ENCODE peak calls at places on chromosome 11, in eight cellular contexts. U is adrenal gland, I is A549, D is Panc1, X is lung, H is esophagus muscularis mucosa, L is left lung, S is GM23248. O is an unnamed sample. For H3K9me3, the result is how much of the 10 kb centered on the place peaks cover.

GRCh38 chr11:94732617-94733292 is 35.4 kb upstream of the AMOTL1 start:
- DNase-seq in U (peak), H (peak), S (peak), X (no peak), L (no peak), D (no peak), I (peak), O (peak)

GRCh38 chr11:97772696-97773095 is 1248.1 kb upstream of the CNTN5 start:
- DNase-seq in L (no peak), U (no peak), D (no peak), X (no peak), H (no peak), S (no peak), I (no peak), O (peak)

GRCh38 chr11:104892723-104893511 is 5.3 kb downstream of the CASP12 start:
- DNase-seq in L (no peak), H (no peak), U (no peak), X (no peak), S (no peak), I (no peak), D (no peak), O (no peak)

GRCh38 chr11:118180300-118180703 is 3.9 kb upstream of the SCN2B start:
- DNase-seq in S (peak), D (no peak), X (no peak), L (peak), U (no peak), H (no peak), I (peak), O (peak)

GRCh38 chr11:85948884-85949283 is 93.7 kb downstream of the CCDC83 start:
- DNase-seq in L (no peak), X (no peak), I (no peak), H (no peak), U (no peak), S (no peak), D (no peak), O (no peak)

GRCh38 chr11:46117842-46118241 is 3.4 kb downstream of the PHF21A start:
- DNase-seq in H (no peak), I (no peak), U (no peak), X (no peak), L (no peak), S (peak), D (no peak), O (no peak)

GRCh38 chr11:66847461-66848232 is 4.4 kb downstream of the RCE1 start:
- DNase-seq in U (peak), L (no peak), X (no peak), S (no peak), I (no peak), H (no peak), D (no peak), O (no peak)

GRCh38 chr11:61067782-61068181 is 34.5 kb upstream of the CD5 start:
- DNase-seq in X (no peak), D (no peak), I (no peak), H (peak), S (no peak), L (no peak), U (no peak), O (no peak)

DNA sequence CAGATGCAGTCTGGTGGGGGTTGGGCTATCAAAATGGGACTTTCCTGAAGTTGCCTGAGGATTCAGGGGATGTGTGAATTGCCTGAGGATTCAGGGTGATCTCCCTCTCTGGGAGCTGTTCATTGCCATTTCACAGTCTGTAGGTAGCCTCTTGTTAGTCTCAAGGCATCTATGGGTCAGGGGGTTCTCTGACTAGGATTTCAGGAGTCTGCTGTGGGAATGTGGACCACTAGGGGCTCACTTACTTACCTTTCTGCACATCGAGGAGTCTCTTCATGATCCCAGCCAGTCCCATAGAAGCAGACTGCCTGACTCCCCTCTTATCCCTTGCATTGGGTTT is 54.0 kb downstream of the KCNQ1OT1 start:
- DNase-seq in D (no peak), U (no peak), H (no peak), I (no peak), L (no peak), X (no peak), S (no peak), O (no peak)
- H3K9me3 ChIP-seq in D (half or more), U (under half), H (half or more), I (half or more), L (half or more), X (under half), S (under half), O (under half)

GRCh38 chr11:34899633-34900016 is 16.6 kb downstream of the APIP start:
- DNase-seq in X (no peak), H (no peak), S (no peak), D (no peak), L (no peak), U (no peak), I (peak), O (no peak)

GRCh38 chr11:34905666-34906065 is 10.5 kb downstream of the APIP start:
- DNase-seq in S (no peak), H (no peak), I (no peak), U (no peak), L (no peak), X (no peak), D (no peak), O (no peak)

GRCh38 chr11:34907934-34908593 is 8.1 kb downstream of the APIP start:
- DNase-seq in L (no peak), X (no peak), D (no peak), S (no peak), I (no peak), H (no peak), U (no peak), O (no peak)

GRCh38 chr11:34909435-34909834 is 6.7 kb downstream of the APIP start:
- DNase-seq in I (no peak), L (no peak), S (no peak), X (no peak), U (no peak), H (no peak), D (no peak), O (no peak)

DNA sequence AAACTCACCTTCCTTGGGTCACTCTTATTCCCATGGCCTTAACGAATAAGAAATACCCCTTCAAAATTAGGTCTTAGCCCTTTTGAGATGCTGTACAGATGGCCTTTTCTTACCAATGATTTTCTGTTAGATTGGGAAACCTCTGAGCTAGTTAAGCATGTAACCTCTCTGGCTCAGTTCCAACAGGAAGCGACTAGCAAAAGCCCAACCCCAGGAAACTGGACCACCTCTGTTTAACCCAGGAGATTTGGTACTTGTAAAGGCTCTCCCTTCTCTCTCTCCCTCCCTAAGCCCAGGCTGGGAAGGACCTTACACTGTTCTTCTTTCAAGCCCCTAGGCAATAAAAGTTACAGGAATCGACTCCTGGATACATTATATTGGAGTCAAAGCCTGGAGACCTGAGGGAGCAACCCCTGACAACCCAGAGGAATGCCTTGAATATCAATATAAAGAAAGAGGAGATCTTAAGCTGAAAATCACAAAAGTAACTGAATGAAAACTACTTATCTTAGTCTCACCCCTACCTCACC is 11.7 kb downstream of the APIP start:
- DNase-seq in X (no peak), D (no peak), I (no peak), L (no peak), U (no peak), H (no peak), S (no peak), O (no peak)
- H3K9me3 ChIP-seq in X (under half), D (under half), I (under half), L (under half), U (under half), H (under half), S (under half), O (under half)

GRCh38 chr11:1254733-1255132 is 31.9 kb downstream of the MUC5B start:
- DNase-seq in X (no peak), U (no peak), S (no peak), I (no peak), D (no peak), L (no peak), H (no peak), O (no peak)

GRCh38 chr11:1251236-1251770 is 28.4 kb downstream of the MUC5B start:
- DNase-seq in U (no peak), L (no peak), D (no peak), I (no peak), X (no peak), H (no peak), S (no peak), O (no peak)

GRCh38 chr11:1254086-1254648 is 31.3 kb downstream of the MUC5B start:
- DNase-seq in D (no peak), L (no peak), H (no peak), S (no peak), X (no peak), I (no peak), U (no peak), O (no peak)

GRCh38 chr11:1252371-1253102 is 29.7 kb downstream of the MUC5B start:
- DNase-seq in H (no peak), X (no peak), S (no peak), D (no peak), U (no peak), L (no peak), I (no peak), O (no peak)

GRCh38 chr11:1253103-1253485 is 30.2 kb downstream of the MUC5B start:
- DNase-seq in I (no peak), H (no peak), U (no peak), X (no peak), L (no peak), D (no peak), S (no peak), O (no peak)
- H3K9me3 ChIP-seq in I (under half), H (under half), U (under half), X (under half), L (under half), D (under half), S (under half), O (under half)

DNA sequence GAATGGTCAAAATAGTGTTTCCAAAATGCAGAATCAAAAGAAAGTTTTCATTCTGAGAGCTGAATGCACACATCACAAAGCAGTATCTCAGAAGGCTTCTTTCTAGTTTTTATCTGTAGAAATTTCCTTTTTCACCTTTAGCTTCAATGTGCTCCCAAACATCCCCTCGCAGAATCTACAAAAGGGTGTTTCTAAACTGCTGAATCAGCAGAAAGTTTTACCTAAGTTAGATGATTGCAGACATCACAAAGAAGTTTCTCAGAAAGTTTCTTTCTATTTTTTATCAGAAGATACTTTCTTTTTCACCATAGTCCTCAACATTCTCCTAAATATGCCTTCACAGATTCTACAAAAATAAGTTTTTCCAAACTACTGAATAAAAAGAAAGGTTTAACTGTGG is 239.8 kb downstream of the OR4A5 start:
- DNase-seq in I (no peak), L (no peak), S (no peak), H (no peak), X (no peak), U (no peak), D (no peak), O (no peak)
- H3K9me3 ChIP-seq in I (under half), L (half or more), S (under half), H (half or more), X (under half), U (under half), D (under half), O (under half)

GRCh38 chr11:55367674-55368073 is at the start of gene OR4A15:
- DNase-seq in X (no peak), L (no peak), S (no peak), H (no peak), U (no peak), D (no peak), I (no peak), O (no peak)
- H3K9me3 ChIP-seq in X (under half), L (under half), S (under half), H (under half), U (under half), D (under half), I (under half), O (under half)